ENCODE peak calls at places on chromosomes 1 and 21, in eight cellular contexts. B is progenitor cell of endocrine pancreas, X is IMR-90, Q is GM13976, T is omental fat pad, M is WTC11, P is GM20000, I is brain microvascular endothelial cell. J is an unnamed sample.

GRCh38 chr1:166915941-166916340 is 39.9 kb upstream of the TADA1 start:
- DNase-seq in I (peak), Q (no peak), P (no peak), T (no peak), M (no peak), X (peak), B (no peak), J (no peak)

GRCh38 chr1:194538453-194538852 is 1352.0 kb upstream of the B3GALT2 start:
- DNase-seq in X (no peak), T (no peak), B (no peak), M (no peak), I (no peak), Q (no peak), P (no peak), J (no peak)

GRCh38 chr1:67053785-67054759 is at the start of gene SLC35D1:
- DNase-seq in Q (peak), I (peak), M (peak), P (peak), B (peak), X (peak), T (peak), J (peak)

GRCh38 chr1:79519084-79519760 is 512.7 kb upstream of the ADGRL4 start:
- DNase-seq in M (no peak), Q (no peak), T (no peak), P (peak), X (no peak), I (no peak), B (no peak), J (no peak)

GRCh38 chr1:3714814-3715213 is 37.4 kb upstream of the CCDC27 start:
- DNase-seq in I (no peak), X (no peak), Q (no peak), P (no peak), B (no peak), T (no peak), M (no peak), J (no peak)

GRCh38 chr1:27968692-27969091 is 8.9 kb downstream of the XKR8 start:
- DNase-seq in P (no peak), B (no peak), I (peak), T (no peak), Q (no peak), X (peak), M (no peak), J (no peak)

GRCh38 chr1:235703516-235703915 is 53.9 kb upstream of the GNG4 start:
- DNase-seq in I (peak), P (no peak), Q (no peak), M (no peak), X (peak), B (no peak), T (no peak), J (no peak)

GRCh38 chr1:229089586-229090208 is 181.2 kb upstream of the RAB4A start:
- DNase-seq in X (no peak), T (no peak), B (no peak), M (no peak), I (no peak), Q (no peak), P (no peak), J (no peak)

GRCh38 chr21:43794311-43794710 is 4.9 kb downstream of the RRP1 start:
- DNase-seq in I (no peak), M (no peak), Q (no peak), X (no peak), B (no peak), P (no peak), T (no peak), J (no peak)

GRCh38 chr1:10117132-10117531 is 84.4 kb downstream of the UBE4B start:
- DNase-seq in Q (no peak), X (no peak), T (no peak), M (no peak), I (no peak), B (no peak), P (no peak), J (no peak)

GRCh38 chr1:71850515-71850914 is 431.8 kb downstream of the NEGR1 start:
- DNase-seq in I (no peak), T (no peak), X (no peak), M (no peak), P (no peak), Q (no peak), B (no peak), J (no peak)

GRCh38 chr1:11924334-11925195 is 1.7 kb downstream of the KIAA2013 start:
- DNase-seq in P (peak), M (no peak), X (no peak), Q (peak), I (no peak), B (no peak), T (no peak), J (no peak)

GRCh38 chr1:197619008-197619640 is 156.2 kb downstream of the DENND1B start:
- DNase-seq in X (peak), M (no peak), I (no peak), B (no peak), T (no peak), P (no peak), Q (no peak), J (no peak)

GRCh38 chr1:6858586-6858985 is 73.3 kb downstream of the CAMTA1 start:
- DNase-seq in M (no peak), T (no peak), Q (no peak), I (peak), B (no peak), P (no peak), X (no peak), J (no peak)

GRCh38 chr1:10210841-10211804 is 753 bp downstream of the KIF1B start:
- DNase-seq in P (peak), M (peak), B (peak), T (peak), Q (peak), X (peak), I (peak), J (no peak)

GRCh38 chr21:42161957-42162681 is 56.8 kb upstream of the ABCG1 start:
- DNase-seq in Q (peak), P (no peak), I (no peak), T (no peak), M (no peak), X (no peak), B (no peak), J (no peak)

GRCh38 chr1:57407941-57408340 is 15.9 kb downstream of the DAB1 start:
- DNase-seq in X (no peak), T (no peak), Q (no peak), M (no peak), I (no peak), B (no peak), P (no peak), J (no peak)

GRCh38 chr1:26787381-26787705 is 407 bp upstream of the PIGV start:
- DNase-seq in P (peak), I (peak), B (no peak), T (no peak), X (peak), Q (peak), M (no peak), J (no peak)

GRCh38 chr1:100627018-100627716 is 89.2 kb downstream of the GPR88 start:
- DNase-seq in P (no peak), T (no peak), B (no peak), I (peak), X (peak), M (no peak), Q (no peak), J (no peak)

GRCh38 chr1:65359888-65360287 is 50.5 kb downstream of the DNAJC6 start:
- DNase-seq in P (no peak), Q (no peak), M (no peak), T (no peak), X (no peak), I (no peak), B (no peak), J (no peak)

GRCh38 chr1:64733576-64734288 is 11.1 kb upstream of the RAVER2 start:
- DNase-seq in I (peak), X (peak), Q (no peak), P (no peak), B (no peak), T (no peak), M (no peak), J (no peak)

GRCh38 chr1:167864392-167864992 is 49.4 kb downstream of the ADCY10 start:
- DNase-seq in M (no peak), B (no peak), Q (no peak), T (no peak), P (no peak), I (no peak), X (no peak), J (no peak)

GRCh38 chr1:231670755-231671154 is 44.2 kb downstream of the DISC1 start:
- DNase-seq in I (no peak), P (no peak), B (no peak), X (no peak), T (no peak), Q (no peak), M (no peak), J (no peak)

GRCh38 chr1:207240325-207241095 is 81.0 kb upstream of the CD55 start:
- DNase-seq in P (no peak), T (no peak), Q (no peak), B (no peak), I (peak), M (no peak), X (peak), J (no peak)

GRCh38 chr1:207228987-207229386 is 92.5 kb upstream of the CD55 start:
- DNase-seq in M (no peak), I (no peak), T (no peak), Q (no peak), P (no peak), X (no peak), B (no peak), J (no peak)

GRCh38 chr1:207239874-207240273 is 81.6 kb upstream of the CD55 start:
- DNase-seq in T (no peak), I (no peak), X (no peak), M (no peak), B (no peak), Q (no peak), P (no peak), J (no peak)

DNA sequence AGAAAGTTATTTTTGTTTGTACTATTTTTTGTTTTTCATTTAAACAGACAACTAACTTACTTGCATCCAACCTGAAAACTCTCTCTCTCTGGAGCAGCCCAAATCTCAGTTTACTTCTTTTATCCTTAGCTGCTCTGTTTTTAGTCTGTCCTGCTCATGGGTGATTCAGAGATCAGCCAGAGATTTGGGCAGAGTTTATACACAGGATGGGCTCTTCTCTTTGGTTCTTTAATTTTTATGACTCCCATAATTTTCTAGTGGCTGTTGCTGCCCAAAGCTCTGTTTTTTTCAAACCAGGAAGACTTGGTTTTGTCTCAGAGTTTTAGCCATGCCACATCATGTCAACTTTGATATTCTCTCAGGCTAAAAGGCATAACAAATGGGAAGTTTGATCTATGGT is 86.8 kb upstream of the CD55 start:
- DNase-seq in Q (no peak), B (no peak), T (no peak), I (no peak), P (no peak), X (no peak), M (no peak), J (no peak)
- TF ChIP-seq CTCF in Q (no peak), B (no peak), T (no peak), I (no peak), P (no peak), X (no peak), M (no peak), J (no peak)

GRCh38 chr21:26169611-26170470 is 729 bp downstream of the APP start:
- DNase-seq in B (peak), P (peak), I (peak), T (no peak), Q (peak), X (peak), M (peak), J (no peak)

GRCh38 chr21:26171310-26172100 is 935 bp upstream of the APP start:
- DNase-seq in Q (no peak), X (no peak), B (no peak), I (no peak), T (no peak), P (no peak), M (no peak), J (no peak)

GRCh38 chr21:26167593-26167992 is 3.0 kb downstream of the APP start:
- DNase-seq in B (no peak), T (no peak), X (no peak), M (no peak), Q (no peak), I (no peak), P (no peak), J (no peak)

GRCh38 chr21:26170471-26171309 is at the start of gene APP:
- DNase-seq in Q (peak), I (peak), B (peak), T (peak), P (peak), M (peak), X (peak), J (peak)

DNA sequence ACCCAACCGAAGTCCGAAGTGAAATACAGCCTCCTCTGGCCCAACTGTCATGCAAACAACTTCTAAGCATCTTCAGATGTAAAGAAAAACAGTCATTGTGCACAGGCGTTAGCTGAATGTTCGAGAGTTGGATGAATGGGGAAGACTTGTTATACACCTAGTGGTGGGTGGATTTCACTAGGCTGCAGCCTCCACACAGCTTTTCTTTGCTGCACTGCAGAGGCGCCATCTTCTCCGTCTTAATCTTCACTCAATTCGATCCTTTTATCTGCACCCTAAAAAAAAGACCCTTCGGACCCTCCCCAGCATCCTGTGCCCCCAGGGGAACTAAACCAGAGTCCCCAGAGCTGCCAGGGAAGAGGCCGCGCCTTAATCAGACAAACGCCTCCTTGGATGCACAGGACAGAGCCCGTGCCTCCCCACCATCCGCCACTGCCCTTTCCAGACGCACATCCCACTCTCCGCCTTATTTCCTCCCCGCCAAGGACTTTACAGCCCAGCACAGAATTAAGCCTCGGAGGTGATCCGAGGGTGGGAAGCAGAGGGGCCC is 1.4 kb downstream of the APP start:
- DNase-seq in Q (peak), I (peak), M (no peak), T (no peak), X (peak), B (peak), P (peak), J (no peak)
- TF ChIP-seq CTCF in Q (peak), I (peak), M (no peak), T (no peak), X (peak), B (peak), P (no peak), J (no peak)

DNA sequence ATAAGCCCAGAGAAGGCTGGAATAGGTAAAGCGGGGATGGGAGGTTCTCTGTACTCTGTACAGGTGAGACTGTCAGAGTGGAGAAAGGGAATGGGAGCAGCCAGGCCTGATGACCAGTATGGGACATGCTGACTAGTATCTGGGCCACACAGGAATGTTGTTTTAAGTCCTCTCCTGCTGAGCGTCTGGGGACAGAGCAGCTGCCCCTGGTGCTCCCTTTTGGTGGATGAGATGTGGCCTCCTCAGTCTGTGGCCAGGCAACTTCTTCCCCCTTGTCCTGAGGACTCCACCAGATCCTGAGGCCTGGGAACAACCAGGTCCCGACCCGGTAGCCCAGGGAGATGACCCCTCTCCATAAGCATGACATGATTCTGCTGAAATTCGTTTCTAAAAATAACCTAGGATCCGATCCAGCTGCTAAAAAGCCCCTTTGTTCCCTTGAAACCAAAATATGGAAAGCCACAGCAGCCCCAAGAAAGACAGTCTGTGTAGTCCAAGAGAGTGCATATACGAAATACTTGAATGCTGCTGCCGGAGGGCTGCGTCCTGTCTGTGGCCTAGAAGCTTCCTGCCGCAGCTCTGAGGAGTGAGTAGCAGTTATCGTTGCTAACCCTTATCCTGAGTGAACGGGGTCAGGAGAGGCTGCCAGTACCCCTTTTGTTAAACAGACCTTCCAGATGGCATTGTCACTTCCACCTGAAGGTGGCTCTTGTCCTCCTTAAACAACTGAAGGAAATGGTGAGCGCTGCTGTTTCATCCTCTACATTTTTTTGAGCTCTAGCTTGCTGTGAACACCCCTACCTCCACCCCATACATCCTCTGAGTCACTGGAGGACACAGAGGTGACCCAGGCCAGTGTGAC is 47.1 kb downstream of the ATP2B4 start:
- DNase-seq in T (peak), B (no peak), Q (peak), I (peak), X (peak), P (peak), M (no peak), J (no peak)
- TF ChIP-seq CTCF in T (no peak), B (no peak), Q (no peak), I (peak), X (peak), P (no peak), M (no peak), J (no peak)

GRCh38 chr1:8763888-8764287 is 53.6 kb downstream of the RERE start:
- DNase-seq in I (no peak), M (no peak), T (no peak), X (peak), Q (peak), P (peak), B (no peak), J (no peak)

GRCh38 chr1:8767006-8767405 is 50.4 kb downstream of the RERE start:
- DNase-seq in P (no peak), Q (no peak), M (no peak), I (peak), X (no peak), B (no peak), T (no peak), J (no peak)

GRCh38 chr1:8765253-8765652 is 52.2 kb downstream of the RERE start:
- DNase-seq in I (no peak), X (no peak), M (no peak), B (no peak), P (no peak), T (no peak), Q (no peak), J (peak)

DNA sequence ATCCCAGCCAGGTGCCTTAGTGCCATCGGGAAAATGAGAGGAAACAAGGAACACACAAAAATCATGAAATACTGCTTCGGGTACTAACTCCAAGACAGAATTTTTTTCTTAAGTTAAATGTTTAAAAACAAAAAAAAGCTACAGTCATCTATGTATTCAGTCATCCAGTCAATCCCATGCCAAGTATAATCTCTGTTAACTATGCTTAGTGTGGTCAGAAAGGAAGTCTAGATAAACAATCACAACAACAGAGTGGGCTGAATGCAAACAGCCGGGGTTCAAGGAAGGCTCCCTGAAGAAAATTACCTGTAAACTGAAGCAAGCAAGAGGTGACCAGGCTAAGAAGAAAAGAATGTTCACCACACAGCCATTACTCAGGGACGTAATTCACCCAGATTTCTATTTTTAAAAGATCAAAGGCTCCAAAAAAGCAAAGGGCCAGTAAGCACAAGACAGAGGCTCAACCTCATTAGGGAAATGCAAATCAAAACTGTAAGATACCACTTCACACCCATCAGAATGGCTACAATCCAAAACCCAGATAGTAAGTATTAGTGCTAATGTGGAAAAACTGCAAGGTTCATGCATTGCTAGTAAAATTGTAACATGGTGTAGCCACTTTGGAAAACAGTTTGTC is 53.0 kb downstream of the RERE start:
- DNase-seq in B (no peak), P (peak), I (no peak), T (no peak), X (no peak), Q (peak), M (no peak), J (no peak)
- TF ChIP-seq CTCF in B (no peak), P (no peak), I (no peak), T (no peak), X (no peak), Q (no peak), M (no peak), J (no peak)

GRCh38 chr1:7941437-7941793 is 776 bp upstream of the TNFRSF9 start:
- DNase-seq in Q (no peak), P (no peak), X (peak), I (peak), T (no peak), M (no peak), B (no peak), J (no peak)
- TF ChIP-seq CTCF in Q (no peak), P (no peak), X (no peak), I (no peak), T (no peak), M (no peak), B (no peak), J (no peak)

GRCh38 chr1:202694354-202694753 is 15.9 kb downstream of the SYT2 start:
- DNase-seq in X (no peak), I (no peak), P (no peak), T (no peak), M (no peak), B (no peak), Q (no peak), J (no peak)

GRCh38 chr1:202689493-202690342 is 20.5 kb downstream of the SYT2 start:
- DNase-seq in B (no peak), P (no peak), T (no peak), X (no peak), I (no peak), M (no peak), Q (no peak), J (no peak)

GRCh38 chr1:202689082-202689481 is 21.2 kb downstream of the SYT2 start:
- DNase-seq in P (no peak), X (no peak), Q (no peak), B (no peak), M (no peak), T (no peak), I (no peak), J (no peak)

GRCh38 chr1:202691846-202692245 is 18.4 kb downstream of the SYT2 start:
- DNase-seq in M (no peak), X (no peak), Q (no peak), P (no peak), I (no peak), T (no peak), B (no peak), J (no peak)

GRCh38 chr1:202692959-202693555 is 17.2 kb downstream of the SYT2 start:
- DNase-seq in B (peak), X (peak), Q (peak), I (peak), M (peak), T (peak), P (peak), J (peak)
- TF ChIP-seq CTCF in B (peak), X (peak), Q (no peak), I (peak), M (no peak), T (no peak), P (no peak), J (peak)

DNA sequence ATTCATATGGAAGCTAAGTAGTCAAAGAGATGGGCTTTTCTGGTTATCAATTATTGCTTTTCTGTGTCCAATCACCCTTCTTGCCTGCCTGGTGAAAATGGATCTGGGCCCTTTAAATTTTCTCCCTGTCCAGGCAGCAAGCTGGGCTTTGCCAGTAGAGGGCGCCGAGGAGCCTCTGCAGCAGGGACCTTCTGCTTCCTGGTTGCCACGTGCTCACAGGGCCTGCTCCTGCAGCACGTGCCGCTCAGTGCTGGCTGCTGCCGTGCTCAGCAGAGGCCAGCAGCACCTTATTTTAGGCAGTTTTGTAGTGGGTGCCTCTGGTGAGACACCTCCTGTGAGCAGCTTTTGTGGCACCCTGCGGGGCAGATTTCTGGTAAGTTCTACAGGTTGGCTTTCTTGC is 4.0 kb downstream of the ACTL8 start:
- DNase-seq in X (no peak), M (peak), Q (no peak), T (no peak), I (no peak), B (no peak), P (no peak), J (no peak)
- TF ChIP-seq CTCF in X (peak), M (peak), Q (peak), T (no peak), I (peak), B (peak), P (peak), J (peak)